ENCODE peak calls at places on chromosome 11, in nine cellular contexts. Z is neural crest cell; E is EL; J is NCI-H510A; R is naive thymus-derived CD8-positive, alpha-beta T cell; N is lung; V is CD8-positive, alpha-beta T cell; T is NCI-H1694 treated with DMSO at 0.1 percent for 48 hours; U is activated CD8-positive, alpha-beta memory T cell treated with anti-CD3 and anti-CD28 coated beads, Interleukin-2, amount 50 U/mL, for 4 hours. B is an unnamed sample.

GRCh38 chr11:121249039-121249663 is 43.4 kb upstream of the SC5D start:
- DNase-seq in T (no peak), R (no peak), Z (no peak), J (no peak), U (no peak), V (no peak), E (peak), N (no peak), B (no peak)

GRCh38 chr11:68954970-68955958 is 25.5 kb downstream of the MRGPRD start:
- DNase-seq in J (no peak), V (no peak), N (peak), Z (no peak), R (no peak), E (peak), U (no peak), T (no peak), B (no peak)

GRCh38 chr11:78961938-78962701 is 387.5 kb upstream of the NARS2 start:
- DNase-seq in T (no peak), J (peak), Z (peak), V (no peak), N (no peak), U (no peak), E (peak), R (no peak), B (peak)

GRCh38 chr11:117199061-117199915 is at the start of gene TAGLN:
- DNase-seq in N (peak), T (no peak), Z (peak), E (peak), J (no peak), R (no peak), V (no peak), U (no peak), B (peak)

GRCh38 chr11:66851698-66852465 is 5.0 kb upstream of the LRFN4 start:
- DNase-seq in U (no peak), V (no peak), N (no peak), T (no peak), Z (no peak), J (no peak), R (no peak), E (no peak), B (peak)

GRCh38 chr11:75931124-75931523 is 116.1 kb downstream of the UVRAG start:
- DNase-seq in N (no peak), V (no peak), T (no peak), E (peak), U (no peak), Z (no peak), J (no peak), R (no peak), B (no peak)

GRCh38 chr11:73177380-73178091 is 35.4 kb upstream of the FCHSD2 start:
- DNase-seq in Z (no peak), N (no peak), T (no peak), R (no peak), V (no peak), E (peak), J (no peak), U (no peak), B (no peak)

GRCh38 chr11:68843703-68844312 is 2.1 kb upstream of the CPT1A start:
- DNase-seq in N (peak), E (no peak), J (peak), R (peak), Z (no peak), T (no peak), U (peak), V (peak), B (peak)

GRCh38 chr11:127493330-127493729 is 492.8 kb upstream of the KIRREL3 start:
- DNase-seq in V (no peak), R (no peak), Z (peak), T (peak), E (peak), U (no peak), N (no peak), J (peak), B (peak)

GRCh38 chr11:2264366-2265011 is 5.9 kb downstream of the ASCL2 start:
- DNase-seq in E (no peak), V (no peak), R (no peak), N (no peak), Z (no peak), T (no peak), J (no peak), U (no peak), B (no peak)

GRCh38 chr11:27228232-27228631 is 134.8 kb downstream of the CCDC34 start:
- DNase-seq in J (no peak), Z (no peak), V (no peak), U (no peak), N (no peak), E (no peak), R (no peak), T (no peak), B (no peak)

GRCh38 chr11:76599041-76600013 is 71.2 kb downstream of the LRRC32 start:
- DNase-seq in Z (no peak), V (no peak), T (no peak), R (no peak), N (no peak), E (peak), J (no peak), U (no peak), B (no peak)

GRCh38 chr11:93738647-93739081 is 2.6 kb downstream of the TAF1D start:
- DNase-seq in N (no peak), U (no peak), R (no peak), T (no peak), Z (no peak), V (no peak), J (no peak), E (peak), B (no peak)

GRCh38 chr11:64894812-64895452 is 16.5 kb upstream of the EHD1 start:
- DNase-seq in Z (no peak), T (no peak), E (no peak), R (no peak), N (no peak), J (no peak), V (no peak), U (no peak), B (no peak)

GRCh38 chr11:96161271-96162089 is 181.5 kb downstream of the MAML2 start:
- DNase-seq in V (no peak), T (no peak), R (no peak), E (peak), U (no peak), Z (no peak), N (no peak), J (no peak), B (no peak)

GRCh38 chr11:36532908-36533601 is 23.0 kb upstream of the TRAF6 start:
- DNase-seq in N (no peak), R (no peak), E (no peak), T (no peak), U (no peak), V (no peak), Z (no peak), J (no peak), B (peak)

GRCh38 chr11:57471496-57471895 is 11.2 kb downstream of the RTN4RL2 start:
- DNase-seq in J (no peak), R (no peak), V (no peak), T (peak), Z (no peak), E (no peak), U (no peak), N (no peak), B (no peak)

GRCh38 chr11:102911758-102912481 is 37.1 kb upstream of the MMP12 start:
- DNase-seq in N (no peak), V (no peak), U (no peak), Z (no peak), E (peak), J (no peak), T (no peak), R (no peak), B (no peak)

GRCh38 chr11:77147668-77148321 is 19.7 kb downstream of the MYO7A start:
- DNase-seq in T (peak), J (no peak), V (peak), E (peak), R (no peak), N (no peak), U (peak), Z (no peak), B (no peak)

GRCh38 chr11:59145534-59145933 is 2.9 kb downstream of the FAM111A start:
- DNase-seq in N (no peak), R (no peak), J (no peak), U (no peak), T (no peak), E (peak), V (no peak), Z (no peak), B (no peak)